ENCODE peak calls at places on chromosomes 7 and 10, in four cellular contexts. F is caudate nucleus, Y is right cardiac atrium, Z is HepG2. I is an unnamed sample.

GRCh38 chr7:44882899-44883298 is 2.4 kb downstream of the PURB start:
- DNase-seq in Z (no peak), F (no peak), Y (no peak), I (no peak)

GRCh38 chr7:129095258-129095657 is 40.3 kb upstream of the TNPO3 start:
- DNase-seq in Y (no peak), Z (no peak), F (no peak), I (no peak)

GRCh38 chr7:134058980-134059379 is 68.2 kb upstream of the LRGUK start:
- DNase-seq in F (no peak), Y (no peak), Z (no peak), I (no peak)

GRCh38 chr10:113177163-113177935 is 227.3 kb downstream of the TCF7L2 start:
- DNase-seq in F (no peak), Y (peak; percentile 82), Z (no peak), I (no peak)

GRCh38 chr7:6205921-6206660 is 66.3 kb downstream of the CYTH3 start:
- DNase-seq in F (no peak), Z (no peak), Y (no peak), I (no peak)

GRCh38 chr10:11636761-11637166 is 25.3 kb upstream of the USP6NL start:
- DNase-seq in F (no peak), Z (no peak), Y (no peak), I (no peak)

GRCh38 chr10:4825868-4826787 is at the start of gene AKR1E2:
- DNase-seq in Z (no peak), Y (peak; percentile 97), F (peak; percentile 36), I (peak; percentile 91)

GRCh38 chr7:24987331-24987842 is 7.4 kb upstream of the OSBPL3 start:
- DNase-seq in Z (no peak), Y (no peak), F (no peak), I (no peak)

GRCh38 chr7:34080513-34080912 is 175.2 kb downstream of the BMPER start:
- DNase-seq in Z (no peak), F (no peak), Y (no peak), I (no peak)

GRCh38 chr10:129031233-129032150 is 435.5 kb upstream of the MGMT start:
- DNase-seq in F (no peak), Z (peak; percentile 15), Y (peak; percentile 87), I (peak; percentile 83)

GRCh38 chr10:30431435-30431911 is 2.5 kb upstream of the MAP3K8 start:
- DNase-seq in Y (peak; percentile 79), Z (no peak), F (no peak), I (no peak)

GRCh38 chr7:157949711-157950110 is 612.9 kb downstream of the DNAJB6 start:
- DNase-seq in Z (no peak), Y (no peak), F (no peak), I (no peak)

GRCh38 chr7:36036590-36036989 is 116.5 kb upstream of the EEPD1 start:
- DNase-seq in F (no peak), Z (no peak), Y (peak; percentile 73), I (no peak)

GRCh38 chr10:71089162-71089561 is 123.2 kb upstream of the UNC5B start:
- DNase-seq in Z (no peak), Y (no peak), F (no peak), I (no peak)

GRCh38 chr10:88127766-88128165 is 264.3 kb downstream of the PTEN start:
- DNase-seq in Z (no peak), Y (no peak), F (no peak), I (no peak)

GRCh38 chr7:67725437-67725836 is 728.8 kb downstream of the TYW1 start:
- DNase-seq in F (no peak), Y (no peak), Z (no peak), I (no peak)

DNA sequence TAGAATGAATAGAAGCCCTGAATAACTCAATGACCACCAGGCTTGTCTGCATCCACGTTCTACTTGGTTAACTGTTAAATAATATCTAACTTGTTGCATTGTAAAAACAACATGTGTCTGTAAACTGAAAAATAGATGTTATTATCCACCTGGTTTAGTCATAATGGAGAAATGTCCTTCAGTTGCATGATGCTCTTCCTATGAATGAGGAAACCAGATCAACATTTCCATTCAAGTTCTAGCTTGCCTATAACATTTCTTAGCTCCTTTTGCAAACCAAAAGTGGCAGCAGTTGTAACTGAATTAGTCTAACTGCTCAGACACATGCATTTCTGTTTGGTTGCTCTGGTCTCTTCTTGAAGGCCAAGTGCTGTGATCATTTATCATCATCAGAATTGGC is 62.9 kb upstream of the BET1 start:
- DNase-seq in Z (no peak), Y (no peak), F (no peak), I (no peak)
- H3K27ac ChIP-seq in Z (no peak overlapping the region), Y (no peak overlapping the region), F (no peak overlapping the region), I (no peak overlapping the region)

DNA sequence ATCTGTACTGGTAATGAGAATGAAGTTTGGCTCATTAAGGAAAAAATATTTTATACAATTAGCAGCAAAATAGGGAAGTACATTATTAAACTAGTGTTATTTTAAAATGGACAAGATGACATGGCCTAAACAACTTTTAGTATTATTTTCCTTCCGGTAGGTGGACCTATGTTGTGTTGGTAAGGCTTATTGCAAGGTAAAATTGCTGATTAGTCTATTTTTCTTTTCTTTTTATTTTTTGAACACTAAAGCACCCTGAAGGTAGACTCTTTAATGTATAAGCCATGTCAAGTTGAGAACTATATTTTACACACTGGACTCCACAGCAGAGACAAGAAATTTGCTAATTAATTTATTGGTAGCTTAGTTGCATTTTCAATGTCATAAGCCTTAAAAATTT is 239.5 kb upstream of the POT1 start:
- DNase-seq in Y (no peak), Z (no peak), F (no peak), I (no peak)
- H3K27ac ChIP-seq in Y (no peak overlapping the region), Z (no peak overlapping the region), F (no peak overlapping the region), I (no peak overlapping the region)

GRCh38 chr10:132113206-132113605 is 47.5 kb downstream of the JAKMIP3 start:
- DNase-seq in Z (no peak), F (no peak), Y (no peak), I (no peak)
- H3K27ac ChIP-seq in Z (no peak overlapping the region), F (peak overlapping the region; percentile 32), Y (no peak overlapping the region), I (no peak overlapping the region)

DNA sequence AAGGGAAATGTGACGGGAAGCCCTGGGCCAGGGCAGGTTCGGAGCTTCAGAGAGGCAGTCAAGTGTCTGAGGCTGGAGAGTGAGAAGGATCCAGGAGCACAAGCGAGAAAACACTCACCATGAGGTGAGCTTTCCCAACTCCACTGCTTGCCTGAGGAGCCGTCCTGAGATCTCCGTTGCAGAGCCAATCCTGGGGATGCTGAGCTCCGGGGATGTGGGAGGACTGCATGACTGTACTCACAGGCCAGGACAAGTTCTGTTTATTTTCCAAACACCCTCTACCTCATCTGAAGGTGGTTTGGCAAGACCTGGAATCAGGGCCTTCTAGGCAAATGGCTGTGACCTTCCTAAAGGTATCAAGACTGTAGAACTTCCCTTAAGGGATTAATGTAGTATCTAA is 38.7 kb downstream of the GLI3 start:
- DNase-seq in F (no peak), Y (no peak), Z (no peak), I (no peak)
- H3K27ac ChIP-seq in F (no peak overlapping the region), Y (no peak overlapping the region), Z (no peak overlapping the region), I (peak overlapping the region; percentile 14)

GRCh38 chr10:89591796-89592271 is 53.2 kb downstream of the PANK1 start:
- DNase-seq in F (no peak), Y (no peak), Z (no peak), I (peak; percentile 65)
- H3K27ac ChIP-seq in F (no peak overlapping the region), Y (peak overlapping the region; percentile 58), Z (peak overlapping the region; percentile 8), I (peak overlapping the region; percentile 83)

GRCh38 chr7:74037609-74038008 is 9.6 kb downstream of the ELN start:
- DNase-seq in Y (peak; percentile 71), F (no peak), Z (no peak), I (no peak)
- H3K27ac ChIP-seq in Y (peak overlapping the region; percentile 9), F (no peak overlapping the region), Z (no peak overlapping the region), I (no peak overlapping the region)

GRCh38 chr10:101293007-101293723 is 60.8 kb upstream of the BTRC start:
- DNase-seq in Y (no peak), F (no peak), Z (no peak), I (no peak)
- H3K27ac ChIP-seq in Y (peak overlapping the region; percentile 91), F (peak overlapping the region; percentile 83), Z (no peak overlapping the region), I (no peak overlapping the region)

DNA sequence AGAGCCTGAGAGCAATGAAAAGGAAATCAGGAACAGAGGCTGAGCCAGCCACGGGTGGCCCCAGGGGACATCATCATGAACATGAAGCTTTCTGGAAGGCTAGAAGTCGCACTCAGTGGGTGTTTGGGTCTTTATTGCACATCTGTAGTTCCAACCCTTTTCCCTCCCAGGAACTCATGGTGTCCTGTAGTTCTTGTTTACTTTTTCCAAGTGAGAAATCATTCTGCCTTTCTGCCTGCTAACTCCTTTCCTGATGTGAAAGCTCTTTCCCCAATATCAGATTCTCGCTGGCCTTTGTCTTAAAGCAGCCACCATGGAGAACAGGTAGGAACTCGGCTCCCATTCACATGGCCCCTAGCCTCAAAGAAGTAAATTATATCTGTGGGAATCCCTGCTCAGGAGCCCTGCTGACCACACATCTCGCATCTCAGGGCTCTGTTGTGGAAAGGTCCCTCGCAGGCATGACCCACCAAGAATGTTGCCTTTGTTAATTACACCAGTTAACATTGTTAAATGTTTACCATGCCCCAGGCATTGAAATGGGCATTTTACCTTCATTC is 542.7 kb downstream of the TNS3 start:
- DNase-seq in Y (peak; percentile 63), F (no peak), Z (no peak), I (no peak)
- H3K27ac ChIP-seq in Y (peak overlapping the region; percentile 87), F (no peak overlapping the region), Z (no peak overlapping the region), I (peak overlapping the region; percentile 7)

DNA sequence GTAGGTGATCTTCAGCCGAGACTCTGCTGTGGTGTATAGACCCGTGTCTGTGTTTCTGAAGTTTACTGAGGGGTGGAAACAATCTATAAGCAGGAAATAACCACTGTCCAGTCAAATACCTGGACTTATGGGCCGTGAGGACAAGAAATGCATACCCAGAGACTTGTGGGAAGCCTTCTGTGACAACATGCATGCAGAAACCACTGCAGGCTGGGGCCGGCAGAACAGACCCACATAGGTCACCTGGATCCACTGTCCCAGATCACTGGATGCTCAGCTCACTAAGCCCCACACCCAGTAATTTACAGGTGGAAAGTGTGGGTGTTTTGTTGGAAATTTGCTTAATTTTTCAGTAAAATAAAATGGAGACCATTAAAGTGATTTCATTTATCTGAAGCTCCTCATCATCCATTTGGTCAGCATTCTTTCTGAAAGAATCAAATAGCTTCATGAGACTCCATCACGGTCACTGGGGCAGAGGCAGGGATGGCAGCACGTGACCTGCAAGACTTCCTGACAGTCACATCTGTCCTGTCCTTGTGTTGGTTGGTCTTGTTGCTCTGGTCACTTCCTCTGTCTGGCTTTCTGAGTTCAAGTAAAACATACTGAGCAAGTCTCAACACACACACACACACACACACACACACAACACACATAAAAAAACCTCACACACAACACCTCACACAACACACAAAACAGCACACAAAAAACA is 108.3 kb downstream of the TNS3 start:
- DNase-seq in Z (no peak), F (no peak), Y (no peak), I (no peak)
- H3K27ac ChIP-seq in Z (peak overlapping the region; percentile 82), F (no peak overlapping the region), Y (peak overlapping the region; percentile 97), I (peak overlapping the region; percentile 91)

I was measured in hepatocyte.